ENCODE peak calls at places on chromosomes 7 and 10, in ten cellular contexts. M is substantia nigra; K is SJSA1; Z is WERI-Rb-1; H is tibial artery; V is CD4-positive, alpha-beta memory T cell; W is uterus; B is A549; F is ascending aorta; T is hepatocyte. C is an unnamed sample.

GRCh38 chr10:130686680-130687300 is 550.6 kb downstream of the GLRX3 start:
- DNase-seq in M (no peak), K (no peak), Z (peak), H (no peak), V (no peak), W (no peak), B (peak), F (no peak), T (peak), C (no peak)

GRCh38 chr10:71131096-71131495 is 81.3 kb upstream of the UNC5B start:
- DNase-seq in M (no peak), K (no peak), Z (no peak), H (peak), V (no peak), W (no peak), B (no peak), F (no peak), T (no peak), C (no peak)

GRCh38 chr10:33215635-33216034 is 118.8 kb downstream of the NRP1 start:
- DNase-seq in M (no peak), K (no peak), Z (no peak), H (peak), V (no peak), W (no peak), B (no peak), F (peak), T (peak), C (no peak)

GRCh38 chr10:127735156-127735555 is 1.8 kb upstream of the FOXI2 start:
- DNase-seq in M (no peak), K (no peak), Z (no peak), H (no peak), V (no peak), W (no peak), B (no peak), F (no peak), T (no peak), C (no peak)

GRCh38 chr10:129956902-129957673 is 7.0 kb downstream of the EBF3 start:
- DNase-seq in M (no peak), K (no peak), Z (no peak), H (peak), V (no peak), W (no peak), B (no peak), F (peak), T (no peak), C (no peak)

GRCh38 chr10:77104459-77104980 is 533.1 kb downstream of the KCNMA1 start:
- DNase-seq in M (no peak), K (no peak), Z (no peak), H (peak), V (no peak), W (peak), B (no peak), F (peak), T (no peak), C (no peak)

GRCh38 chr7:7761974-7762769 is 43.8 kb upstream of the RPA3 start:
- DNase-seq in M (no peak), K (no peak), Z (no peak), H (no peak), V (peak), W (no peak), B (peak), F (no peak), T (peak), C (no peak)

GRCh38 chr7:99238558-99239341 is 30.8 kb upstream of the KPNA7 start:
- DNase-seq in M (no peak), K (no peak), Z (no peak), H (no peak), V (no peak), W (no peak), B (no peak), F (no peak), T (no peak), C (no peak)

GRCh38 chr10:93652857-93653256 is 40.5 kb downstream of the PDE6C start:
- DNase-seq in M (no peak), K (no peak), Z (no peak), H (no peak), V (no peak), W (no peak), B (no peak), F (no peak), T (no peak), C (no peak)

GRCh38 chr7:90474284-90475210 is 5.1 kb downstream of the PTTG1IP2 start:
- DNase-seq in M (no peak), K (peak), Z (no peak), H (no peak), V (no peak), W (no peak), B (no peak), F (no peak), T (no peak), C (no peak)

GRCh38 chr10:1957057-1957456 is 219.7 kb upstream of the ADARB2 start:
- DNase-seq in M (no peak), K (no peak), Z (no peak), H (no peak), V (no peak), W (no peak), B (no peak), F (no peak), T (no peak), C (no peak)

GRCh38 chr10:80382989-80383388 is 25.4 kb upstream of the PRXL2A start:
- DNase-seq in M (no peak), K (no peak), Z (peak), H (no peak), V (peak), W (peak), B (peak), F (no peak), T (peak), C (no peak)

GRCh38 chr10:84008878-84009277 is 130.4 kb upstream of the GHITM start:
- DNase-seq in M (no peak), K (no peak), Z (peak), H (no peak), V (peak), W (no peak), B (peak), F (no peak), T (peak), C (no peak)

GRCh38 chr10:123013456-123014419 is 4.9 kb downstream of the ACADSB start:
- DNase-seq in M (no peak), K (no peak), Z (no peak), H (no peak), V (no peak), W (no peak), B (no peak), F (no peak), T (no peak), C (no peak)

GRCh38 chr7:28102778-28103177 is 77.8 kb downstream of the JAZF1 start:
- DNase-seq in M (no peak), K (no peak), Z (no peak), H (no peak), V (no peak), W (peak), B (peak), F (no peak), T (peak), C (no peak)

GRCh38 chr10:117439243-117439912 is 64.1 kb upstream of the PDZD8 start:
- DNase-seq in M (no peak), K (no peak), Z (no peak), H (peak), V (no peak), W (peak), B (peak), F (peak), T (peak), C (no peak)

GRCh38 chr7:130814753-130815152 is 80.7 kb upstream of the KLF14 start:
- DNase-seq in M (no peak), K (no peak), Z (no peak), H (no peak), V (no peak), W (no peak), B (peak), F (no peak), T (no peak), C (no peak)

GRCh38 chr7:43671520-43671919 is 57.8 kb downstream of the COA1 start:
- DNase-seq in M (no peak), K (no peak), Z (no peak), H (no peak), V (no peak), W (no peak), B (no peak), F (no peak), T (no peak), C (no peak)

GRCh38 chr10:6473901-6474370 is 106.1 kb downstream of the PRKCQ start:
- DNase-seq in M (no peak), K (no peak), Z (no peak), H (no peak), V (peak), W (no peak), B (no peak), F (no peak), T (no peak), C (no peak)

GRCh38 chr7:40822861-40823260 is 688.1 kb downstream of the SUGCT start:
- DNase-seq in M (no peak), K (peak), Z (no peak), H (no peak), V (no peak), W (no peak), B (no peak), F (no peak), T (no peak), C (no peak)

GRCh38 chr10:130177250-130177649 is 41.1 kb downstream of the GLRX3 start:
- DNase-seq in M (no peak), K (no peak), Z (no peak), H (no peak), V (no peak), W (no peak), B (no peak), F (no peak), T (no peak), C (no peak)

GRCh38 chr10:93916257-93917063 is 22.7 kb downstream of the SLC35G1 start:
- DNase-seq in M (no peak), K (no peak), Z (no peak), H (no peak), V (no peak), W (no peak), B (peak), F (no peak), T (peak), C (no peak)

GRCh38 chr10:106819490-106819889 is 345.0 kb downstream of the SORCS1 start:
- DNase-seq in M (no peak), K (no peak), Z (no peak), H (no peak), V (no peak), W (no peak), B (no peak), F (no peak), T (no peak), C (no peak)

GRCh38 chr10:1532636-1533035 is 204.7 kb downstream of the ADARB2 start:
- DNase-seq in M (no peak), K (no peak), Z (no peak), H (peak), V (no peak), W (no peak), B (no peak), F (no peak), T (no peak), C (no peak)

GRCh38 chr7:50633414-50633710 is 68.2 kb upstream of the DDC start:
- DNase-seq in M (no peak), K (no peak), Z (no peak), H (no peak), V (no peak), W (no peak), B (no peak), F (no peak), T (no peak), C (no peak)

GRCh38 chr10:100346765-100347567 is at the start of gene SCD:
- DNase-seq in M (peak), K (peak), Z (peak), H (peak), V (peak), W (peak), B (peak), F (peak), T (peak), C (peak)
- H3K27ac ChIP-seq in M (peak), K (no peak), Z (peak), H (peak), V (no peak), W (peak), B (peak), F (peak), T (peak), C (peak)

GRCh38 chr7:67359900-67360299 is 363.3 kb downstream of the TYW1 start:
- DNase-seq in M (no peak), K (no peak), Z (no peak), H (no peak), V (no peak), W (no peak), B (no peak), F (no peak), T (no peak), C (no peak)
- H3K27ac ChIP-seq in M (no peak), K (no peak), Z (no peak), H (no peak), V (no peak), W (no peak), B (no peak), F (no peak), T (no peak), C (no peak)

GRCh38 chr10:30216811-30217210 is 132.3 kb downstream of the MTPAP start:
- DNase-seq in M (no peak), K (no peak), Z (no peak), H (no peak), V (no peak), W (no peak), B (no peak), F (no peak), T (no peak), C (no peak)

GRCh38 chr10:30215631-30216030 is 133.4 kb downstream of the MTPAP start:
- DNase-seq in M (no peak), K (no peak), Z (no peak), H (no peak), V (no peak), W (no peak), B (no peak), F (no peak), T (no peak), C (no peak)

GRCh38 chr10:30215131-30215530 is 133.9 kb downstream of the MTPAP start:
- DNase-seq in M (no peak), K (no peak), Z (no peak), H (no peak), V (no peak), W (no peak), B (no peak), F (no peak), T (no peak), C (no peak)

GRCh38 chr10:30219977-30220751 is 128.9 kb downstream of the MTPAP start:
- DNase-seq in M (no peak), K (no peak), Z (no peak), H (no peak), V (no peak), W (no peak), B (no peak), F (no peak), T (peak), C (peak)
- H3K27ac ChIP-seq in M (no peak), K (no peak), Z (no peak), H (peak), V (no peak), W (no peak), B (no peak), F (no peak), T (no peak), C (peak)

GRCh38 chr7:24383055-24383454 is 99.1 kb downstream of the NPY start:
- DNase-seq in M (no peak), K (no peak), Z (no peak), H (no peak), V (no peak), W (no peak), B (no peak), F (no peak), T (no peak), C (no peak)

GRCh38 chr7:24381919-24382505 is 98.0 kb downstream of the NPY start:
- DNase-seq in M (no peak), K (no peak), Z (no peak), H (no peak), V (no peak), W (no peak), B (peak), F (no peak), T (peak), C (no peak)

GRCh38 chr7:24378871-24379608 is 95.0 kb downstream of the NPY start:
- DNase-seq in M (no peak), K (no peak), Z (no peak), H (no peak), V (no peak), W (no peak), B (peak), F (no peak), T (no peak), C (no peak)

GRCh38 chr7:24388212-24388611 is 104.2 kb downstream of the NPY start:
- DNase-seq in M (no peak), K (no peak), Z (no peak), H (no peak), V (no peak), W (no peak), B (no peak), F (no peak), T (no peak), C (no peak)

DNA sequence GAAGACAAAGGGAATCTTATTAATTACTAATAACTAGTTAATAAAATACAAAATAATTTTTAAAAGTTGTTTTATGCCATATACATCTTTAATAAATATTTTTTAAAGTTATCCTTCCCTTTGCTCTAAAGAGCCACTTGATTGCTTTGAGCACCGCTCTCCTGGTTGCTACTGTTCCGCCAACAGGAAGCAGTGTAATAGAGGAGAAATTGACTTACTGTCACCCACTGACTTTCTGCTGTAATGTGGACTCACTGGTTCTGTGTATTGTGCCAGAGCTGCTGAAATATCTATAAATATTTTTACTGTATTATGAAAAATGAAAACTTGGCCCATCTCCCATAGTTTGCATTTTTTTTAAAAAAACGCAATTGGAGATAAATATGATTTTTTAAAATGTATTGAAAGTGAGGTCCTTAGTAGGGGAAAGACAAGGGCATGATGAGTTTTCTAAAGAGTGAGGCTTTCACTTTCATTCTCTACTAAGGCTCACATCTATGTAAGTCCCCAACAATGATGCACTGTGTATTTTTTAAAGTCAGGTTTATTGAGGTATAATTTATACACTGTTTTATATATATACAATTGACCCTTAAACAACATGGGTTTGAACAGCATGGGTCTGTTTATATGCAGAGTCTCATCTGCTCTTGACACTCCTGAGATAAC is 100.5 kb downstream of the NPY start:
- DNase-seq in M (no peak), K (no peak), Z (no peak), H (no peak), V (no peak), W (no peak), B (no peak), F (no peak), T (no peak), C (no peak)
- H3K27ac ChIP-seq in M (no peak), K (no peak), Z (no peak), H (no peak), V (no peak), W (no peak), B (no peak), F (no peak), T (no peak), C (no peak)

GRCh38 chr7:142642316-142642715 is 107.0 kb upstream of the PRSS1 start:
- DNase-seq in M (no peak), K (no peak), Z (no peak), H (no peak), V (no peak), W (no peak), B (no peak), F (no peak), T (no peak), C (no peak)

GRCh38 chr7:142645777-142646176 is 103.5 kb upstream of the PRSS1 start:
- DNase-seq in M (no peak), K (no peak), Z (peak), H (no peak), V (no peak), W (no peak), B (no peak), F (no peak), T (no peak), C (no peak)

GRCh38 chr7:142647749-142648148 is 101.5 kb upstream of the PRSS1 start:
- DNase-seq in M (no peak), K (no peak), Z (no peak), H (no peak), V (no peak), W (no peak), B (no peak), F (no peak), T (no peak), C (no peak)

DNA sequence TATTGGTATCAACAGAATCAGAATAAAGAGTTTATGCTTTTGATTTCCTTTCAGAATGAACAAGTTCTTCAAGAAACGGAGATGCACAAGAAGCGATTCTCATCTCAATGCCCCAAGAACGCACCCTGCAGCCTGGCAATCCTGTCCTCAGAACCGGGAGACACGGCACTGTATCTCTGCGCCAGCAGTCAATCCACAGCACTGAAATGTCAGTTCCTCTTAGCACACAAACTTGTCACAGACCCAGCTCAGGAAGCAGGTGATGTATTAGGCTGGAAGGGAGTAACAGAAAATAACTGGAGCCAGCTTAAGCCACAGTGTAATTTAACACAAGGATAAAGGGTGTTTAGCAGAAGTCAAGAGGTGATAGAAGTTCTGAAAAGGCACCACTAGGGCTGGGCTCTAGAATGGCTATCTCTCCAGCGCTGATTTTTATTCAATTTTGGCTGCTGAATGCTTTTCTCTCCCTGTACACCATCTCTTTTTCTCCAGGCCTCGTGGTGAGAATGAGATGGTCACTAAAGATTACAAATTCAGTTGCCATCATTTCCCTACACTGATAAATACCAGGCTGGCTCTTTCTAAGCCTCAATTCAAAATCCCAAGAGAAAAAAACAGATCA is 102.9 kb upstream of the PRSS1 start:
- DNase-seq in M (no peak), K (no peak), Z (peak), H (no peak), V (no peak), W (no peak), B (no peak), F (no peak), T (no peak), C (no peak)
- H3K27ac ChIP-seq in M (no peak), K (no peak), Z (peak), H (no peak), V (no peak), W (no peak), B (no peak), F (no peak), T (no peak), C (no peak)

GRCh38 chr10:43061331-43061730 is 15.5 kb upstream of the RET start:
- DNase-seq in M (no peak), K (no peak), Z (no peak), H (no peak), V (no peak), W (no peak), B (no peak), F (no peak), T (no peak), C (no peak)
- H3K27ac ChIP-seq in M (no peak), K (no peak), Z (no peak), H (no peak), V (no peak), W (no peak), B (no peak), F (no peak), T (no peak), C (no peak)

DNA sequence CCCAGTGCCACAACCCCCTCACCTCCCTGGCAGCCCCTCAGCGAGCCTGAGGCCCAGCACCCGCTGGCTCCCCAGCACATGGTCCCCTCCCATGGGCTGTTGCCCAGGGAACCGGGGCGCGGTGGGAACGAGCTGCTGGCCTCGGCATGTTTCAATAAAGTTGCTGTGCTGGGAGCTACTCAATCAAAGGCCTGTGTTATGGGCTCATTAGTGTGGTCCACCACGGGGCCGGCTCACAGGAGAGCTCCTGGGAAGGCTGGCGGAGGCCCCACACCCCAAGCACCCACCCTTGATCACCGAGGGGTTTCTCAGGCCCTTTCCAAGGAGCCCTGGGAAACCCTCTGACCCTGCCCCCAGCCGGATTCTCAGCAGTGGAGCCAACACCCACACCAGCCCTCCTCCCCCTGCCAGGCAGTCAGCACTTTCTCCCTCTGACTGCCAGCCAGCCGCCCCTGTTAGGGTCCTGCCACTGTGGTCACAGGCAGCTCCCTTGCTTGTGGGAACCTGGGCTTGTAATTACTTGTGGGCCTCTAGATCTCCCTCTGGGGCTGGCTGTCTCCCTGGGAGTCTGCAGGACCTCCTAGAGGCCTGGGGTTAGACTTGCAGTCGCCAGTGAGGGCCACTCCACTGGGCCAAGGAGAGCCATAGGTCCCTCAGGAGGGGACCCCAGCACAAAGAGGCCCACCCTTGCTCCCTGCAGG is 24.8 kb upstream of the TRIM8 start:
- DNase-seq in M (no peak), K (no peak), Z (no peak), H (no peak), V (no peak), W (no peak), B (no peak), F (no peak), T (no peak), C (peak)
- H3K27ac ChIP-seq in M (peak), K (no peak), Z (no peak), H (peak), V (no peak), W (peak), B (no peak), F (peak), T (no peak), C (peak)

GRCh38 chr7:46459942-46460341 is 538.9 kb upstream of the IGFBP3 start:
- DNase-seq in M (no peak), K (no peak), Z (no peak), H (no peak), V (no peak), W (no peak), B (no peak), F (no peak), T (no peak), C (no peak)
- H3K27ac ChIP-seq in M (no peak), K (no peak), Z (no peak), H (no peak), V (no peak), W (no peak), B (no peak), F (no peak), T (no peak), C (no peak)

GRCh38 chr7:71278301-71278700 is 146.4 kb downstream of the GALNT17 start:
- DNase-seq in M (no peak), K (no peak), Z (no peak), H (no peak), V (no peak), W (no peak), B (no peak), F (peak), T (no peak), C (no peak)
- H3K27ac ChIP-seq in M (no peak), K (no peak), Z (no peak), H (peak), V (no peak), W (no peak), B (no peak), F (peak), T (no peak), C (no peak)

C was measured in caudate nucleus.